ENCODE peak calls at places on chromosomes 12 and 14, in five cellular contexts. One of them, this sample, is unnamed.

GRCh38 chr12:442235-442884 is 17.4 kb upstream of the B4GALNT3 start:
- DNase-seq in kidney tubule cell: peak; percentile 53
- DNase-seq in anterior cingulate cortex: peak; percentile 15
- DNase-seq in hypothalamus: peak; percentile 60
- DNase-seq in AG10803: peak; percentile 37
- DNase-seq in this sample: peak; percentile 53

GRCh38 chr14:105473677-105474477 is 744 bp upstream of the CRIP2 start:
- DNase-seq in kidney tubule cell: peak; percentile 92
- DNase-seq in anterior cingulate cortex: no peak
- DNase-seq in hypothalamus: peak; percentile 73
- DNase-seq in AG10803: peak; percentile 74
- DNase-seq in this sample: no peak

GRCh38 chr12:130764475-130765185 is 48.5 kb upstream of the RIMBP2 start:
- DNase-seq in kidney tubule cell: peak; percentile 15
- DNase-seq in anterior cingulate cortex: no peak
- DNase-seq in hypothalamus: no peak
- DNase-seq in AG10803: peak; percentile 17
- DNase-seq in this sample: no peak

GRCh38 chr12:45666452-45667215 is 62.9 kb upstream of the ARID2 start:
- DNase-seq in kidney tubule cell: no peak
- DNase-seq in anterior cingulate cortex: no peak
- DNase-seq in hypothalamus: no peak
- DNase-seq in AG10803: peak; percentile 7
- DNase-seq in this sample: no peak

GRCh38 chr14:33776871-33777270 is 174.0 kb downstream of the EGLN3 start:
- DNase-seq in kidney tubule cell: no peak
- DNase-seq in anterior cingulate cortex: no peak
- DNase-seq in hypothalamus: no peak
- DNase-seq in AG10803: no peak
- DNase-seq in this sample: no peak

GRCh38 chr12:40788276-40788675 is 96.0 kb downstream of the CNTN1 start:
- DNase-seq in kidney tubule cell: no peak
- DNase-seq in anterior cingulate cortex: no peak
- DNase-seq in hypothalamus: no peak
- DNase-seq in AG10803: no peak
- DNase-seq in this sample: no peak

GRCh38 chr14:33592298-33592697 is 358.6 kb downstream of the EGLN3 start:
- DNase-seq in kidney tubule cell: peak; percentile 17
- DNase-seq in anterior cingulate cortex: no peak
- DNase-seq in hypothalamus: no peak
- DNase-seq in AG10803: peak; percentile 36
- DNase-seq in this sample: no peak

GRCh38 chr12:70823182-70823976 is 97.2 kb downstream of the PTPRR start:
- DNase-seq in kidney tubule cell: no peak
- DNase-seq in anterior cingulate cortex: no peak
- DNase-seq in hypothalamus: no peak
- DNase-seq in AG10803: no peak
- DNase-seq in this sample: no peak

GRCh38 chr12:22286569-22286968 is 47.9 kb downstream of the ST8SIA1 start:
- DNase-seq in kidney tubule cell: peak; percentile 54
- DNase-seq in anterior cingulate cortex: no peak
- DNase-seq in hypothalamus: no peak
- DNase-seq in AG10803: peak; percentile 98
- DNase-seq in this sample: no peak

This sample was measured in caudate nucleus.